ENCODE peak calls at places on chromosomes 13 and 19, in eight cellular contexts. Q, S, O, P, J, T, D and W are unnamed samples.
A peak's percentile ranks its signal among the peaks of the same experiment; 100 is the strongest.

GRCh38 chr13:37225414-37226047 is 120.1 kb upstream of the CSNK1A1L start:
- DNase-seq in Q (peak; percentile 56), S (peak; percentile 44), O (peak; percentile 58), P (no peak), J (no peak), T (no peak), D (no peak), W (no peak)

GRCh38 chr13:43611631-43612416 is 174.9 kb downstream of the ENOX1 start:
- DNase-seq in Q (no peak), S (peak; percentile 28), O (no peak), P (no peak), J (no peak), T (no peak), D (no peak), W (no peak)

GRCh38 chr19:46717716-46718143 is 816 bp upstream of the PRKD2 start:
- DNase-seq in Q (no peak), S (no peak), O (no peak), P (no peak), J (no peak), T (no peak), D (peak; percentile 53), W (no peak)

GRCh38 chr13:96781141-96781540 is 213.1 kb downstream of the OXGR1 start:
- DNase-seq in Q (no peak), S (no peak), O (no peak), P (peak; percentile 31), J (no peak), T (no peak), D (no peak), W (no peak)

GRCh38 chr19:49151339-49152217 is 3.6 kb downstream of the HRC start:
- DNase-seq in Q (peak; percentile 33), S (no peak), O (peak; percentile 53), P (peak; percentile 70), J (no peak), T (peak; percentile 99), D (peak; percentile 60), W (peak; percentile 79)

GRCh38 chr13:111338841-111339240 is 18.4 kb downstream of the TEX29 start:
- DNase-seq in Q (no peak), S (no peak), O (no peak), P (no peak), J (no peak), T (no peak), D (no peak), W (no peak)

GRCh38 chr13:74444877-74445479 is 310.8 kb upstream of the KLF12 start:
- DNase-seq in Q (no peak), S (peak; percentile 4), O (no peak), P (no peak), J (no peak), T (no peak), D (no peak), W (no peak)

GRCh38 chr13:35789335-35790166 is 313.1 kb upstream of the MAB21L1 start:
- DNase-seq in Q (peak; percentile 69), S (peak; percentile 70), O (peak; percentile 66), P (no peak), J (no peak), T (no peak), D (no peak), W (no peak)

GRCh38 chr13:102913924-102914628 is 68.2 kb downstream of the ERCC5 start:
- DNase-seq in Q (peak; percentile 62), S (peak; percentile 51), O (peak; percentile 55), P (no peak), J (no peak), T (no peak), D (no peak), W (no peak)

GRCh38 chr13:40613192-40613818 is 53.1 kb downstream of the FOXO1 start:
- DNase-seq in Q (no peak), S (no peak), O (no peak), P (no peak), J (no peak), T (no peak), D (peak; percentile 66), W (no peak)

GRCh38 chr19:30017172-30017571 is 75.1 kb downstream of the URI1 start:
- DNase-seq in Q (no peak), S (no peak), O (no peak), P (no peak), J (no peak), T (no peak), D (peak; percentile 4), W (no peak)

GRCh38 chr13:95741584-95742563 is 64.9 kb downstream of the DNAJC3 start:
- DNase-seq in Q (no peak), S (no peak), O (no peak), P (no peak), J (no peak), T (no peak), D (no peak), W (no peak)

GRCh38 chr13:95745289-95745688 is 68.3 kb downstream of the DNAJC3 start:
- DNase-seq in Q (no peak), S (no peak), O (no peak), P (no peak), J (no peak), T (no peak), D (no peak), W (no peak)

GRCh38 chr13:95743192-95743591 is 66.3 kb downstream of the DNAJC3 start:
- DNase-seq in Q (no peak), S (no peak), O (no peak), P (no peak), J (no peak), T (no peak), D (no peak), W (no peak)

GRCh38 chr13:95749545-95749944 is 72.6 kb downstream of the DNAJC3 start:
- DNase-seq in Q (no peak), S (no peak), O (no peak), P (no peak), J (no peak), T (no peak), D (no peak), W (no peak)

DNA sequence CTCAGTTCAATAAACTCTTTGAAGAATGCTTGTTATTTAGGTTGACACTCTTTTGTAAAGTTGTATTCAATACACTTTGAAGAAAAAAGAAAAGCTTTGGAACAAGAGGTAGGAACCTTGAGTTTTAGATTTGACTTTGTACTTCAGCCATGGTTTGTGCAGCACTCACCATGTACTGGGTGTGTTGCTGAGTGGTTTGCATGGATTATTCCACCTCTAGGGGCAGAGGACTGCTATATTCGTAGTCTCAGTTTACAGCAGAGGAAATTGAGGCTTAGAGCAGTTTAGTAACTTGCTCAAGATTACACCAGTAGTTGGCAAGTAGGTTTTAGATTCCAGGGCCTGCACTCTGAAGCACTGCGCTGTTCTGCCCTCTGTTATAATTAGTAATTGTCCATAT is 68.8 kb downstream of the DNAJC3 start:
- DNase-seq in Q (peak; percentile 2), S (no peak), O (peak; percentile 11), P (no peak), J (no peak), T (no peak), D (no peak), W (no peak)
- TF ChIP-seq CTCF in Q (peak; percentile 32), S (no peak), O (peak; percentile 10), P (no peak), J (no peak), T (no peak), D (no peak), W (no peak)

GRCh38 chr19:41434450-41434849 is 5.3 kb downstream of the DMAC2 start:
- DNase-seq in Q (no peak), S (no peak), O (no peak), P (no peak), J (no peak), T (no peak), D (no peak), W (no peak)

GRCh38 chr19:41428481-41428859 is 1.3 kb upstream of the B3GNT8 start:
- DNase-seq in Q (no peak), S (no peak), O (no peak), P (no peak), J (no peak), T (no peak), D (no peak), W (no peak)

GRCh38 chr19:41430907-41431306 is 3.7 kb upstream of the B3GNT8 start:
- DNase-seq in Q (no peak), S (peak; percentile 30), O (no peak), P (no peak), J (no peak), T (no peak), D (no peak), W (no peak)

GRCh38 chr19:41433171-41433570 is 6.0 kb upstream of the B3GNT8 start:
- DNase-seq in Q (no peak), S (no peak), O (no peak), P (no peak), J (no peak), T (no peak), D (no peak), W (no peak)

GRCh38 chr19:41431426-41432386 is 4.5 kb upstream of the B3GNT8 start:
- DNase-seq in Q (peak; percentile 52), S (peak; percentile 54), O (peak; percentile 46), P (peak; percentile 71), J (no peak), T (no peak), D (no peak), W (no peak)
- TF ChIP-seq CTCF in Q (peak; percentile 40), S (peak; percentile 49), O (peak; percentile 41), P (peak; percentile 34), J (no peak), T (no peak), D (no peak), W (no peak)

DNA sequence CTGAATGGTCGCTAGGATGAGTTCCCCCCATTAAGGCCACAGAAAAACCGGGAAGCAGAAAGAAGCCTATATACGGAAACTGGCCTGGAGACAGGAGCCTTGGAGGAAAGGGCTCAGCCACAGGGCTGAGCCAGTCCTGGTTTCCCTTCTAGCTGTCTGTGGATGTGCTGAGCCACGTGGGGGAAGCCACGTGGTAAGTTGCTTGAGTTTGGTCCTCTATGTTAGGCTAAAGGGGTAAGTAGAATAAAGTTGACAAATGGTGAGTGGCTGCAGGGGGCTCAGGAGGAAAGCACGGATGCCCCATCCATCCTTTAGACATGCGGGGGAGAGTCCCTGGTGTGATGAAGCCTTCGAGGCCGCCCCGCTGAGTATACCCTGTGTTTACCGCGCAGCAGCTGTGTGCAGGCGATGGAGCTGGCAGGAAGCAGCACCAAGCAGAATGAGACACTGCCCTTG is 52.5 kb upstream of the LATS2 start:
- DNase-seq in Q (no peak), S (no peak), O (no peak), P (no peak), J (no peak), T (no peak), D (no peak), W (no peak)
- TF ChIP-seq CTCF in Q (no peak), S (no peak), O (no peak), P (no peak), J (no peak), T (no peak), D (no peak), W (no peak)

GRCh38 chr19:2170219-2170618 is 6.5 kb downstream of the DOT1L start:
- DNase-seq in Q (no peak), S (no peak), O (no peak), P (no peak), J (no peak), T (no peak), D (no peak), W (peak; percentile 63)

GRCh38 chr19:2170987-2171348 is 7.2 kb downstream of the DOT1L start:
- DNase-seq in Q (no peak), S (no peak), O (no peak), P (no peak), J (no peak), T (no peak), D (no peak), W (no peak)

GRCh38 chr19:2173388-2173787 is 9.7 kb downstream of the DOT1L start:
- DNase-seq in Q (no peak), S (no peak), O (no peak), P (no peak), J (no peak), T (no peak), D (no peak), W (no peak)

GRCh38 chr19:2173841-2174577 is 10.3 kb downstream of the DOT1L start:
- DNase-seq in Q (no peak), S (no peak), O (no peak), P (no peak), J (no peak), T (no peak), D (no peak), W (no peak)

GRCh38 chr19:2171349-2172145 is 7.8 kb downstream of the DOT1L start:
- DNase-seq in Q (peak; percentile 54), S (no peak), O (peak; percentile 59), P (peak; percentile 68), J (no peak), T (peak; percentile 49), D (peak; percentile 92), W (peak; percentile 57)
- TF ChIP-seq CTCF in Q (no peak), S (no peak), O (peak; percentile 19), P (no peak), J (no peak), T (no peak), D (peak; percentile 60), W (no peak)